ENCODE peak calls at places on chromosomes 1 and 21, in ten cellular contexts. K, P, N, W, J, Q, Y, B, A and V are unnamed samples.

GRCh38 chr1:31712041-31712440 is 8.2 kb upstream of the COL16A1 start:
- DNase-seq in K (no peak), P (peak; percentile 65), N (no peak), W (peak; percentile 32), J (no peak), Q (no peak), Y (no peak), B (no peak), A (no peak), V (no peak)

GRCh38 chr1:110040548-110040947 is 6.1 kb downstream of the STRIP1 start:
- DNase-seq in K (no peak), P (no peak), N (no peak), W (no peak), J (no peak), Q (no peak), Y (peak; percentile 97), B (no peak), A (no peak), V (no peak)

GRCh38 chr1:60504206-60504868 is 430.8 kb upstream of the C1orf87 start:
- DNase-seq in K (no peak), P (no peak), N (no peak), W (peak; percentile 56), J (no peak), Q (no peak), Y (no peak), B (no peak), A (no peak), V (no peak)

GRCh38 chr21:34889287-34889536 is 159.9 kb downstream of the RUNX1 start:
- DNase-seq in K (no peak), P (peak; percentile 79), N (no peak), W (peak; percentile 86), J (peak; percentile 47), Q (peak; percentile 39), Y (peak; percentile 81), B (no peak), A (peak; percentile 41), V (peak; percentile 51)

GRCh38 chr1:46034601-46035516 is 97.6 kb downstream of the PIK3R3 start:
- DNase-seq in K (no peak), P (no peak), N (no peak), W (no peak), J (no peak), Q (no peak), Y (no peak), B (no peak), A (no peak), V (no peak)

GRCh38 chr1:172499636-172500141 is 33.3 kb upstream of the SUCO start:
- DNase-seq in K (peak; percentile 18), P (no peak), N (peak; percentile 56), W (peak; percentile 7), J (peak; percentile 24), Q (no peak), Y (peak; percentile 91), B (peak; percentile 64), A (no peak), V (no peak)

GRCh38 chr1:114428083-114428754 is 82.8 kb downstream of the TRIM33 start:
- DNase-seq in K (peak; percentile 15), P (peak; percentile 54), N (no peak), W (peak; percentile 37), J (no peak), Q (no peak), Y (peak; percentile 15), B (no peak), A (no peak), V (no peak)

GRCh38 chr1:175254190-175254589 is 61.6 kb upstream of the KIAA0040 start:
- DNase-seq in K (no peak), P (no peak), N (no peak), W (no peak), J (no peak), Q (no peak), Y (no peak), B (no peak), A (no peak), V (no peak)

GRCh38 chr1:51750218-51750617 is 128.3 kb downstream of the NRDC start:
- DNase-seq in K (no peak), P (peak; percentile 35), N (no peak), W (peak; percentile 52), J (no peak), Q (no peak), Y (no peak), B (no peak), A (no peak), V (no peak)

GRCh38 chr1:230280054-230280795 is 145.9 kb downstream of the PGBD5 start:
- DNase-seq in K (no peak), P (no peak), N (peak; percentile 51), W (no peak), J (no peak), Q (no peak), Y (no peak), B (no peak), A (no peak), V (no peak)

GRCh38 chr21:41487082-41487481 is 20.9 kb downstream of the TMPRSS2 start:
- DNase-seq in K (no peak), P (no peak), N (no peak), W (no peak), J (no peak), Q (no peak), Y (no peak), B (no peak), A (no peak), V (no peak)

GRCh38 chr1:10667815-10668214 is 128.6 kb downstream of the CASZ1 start:
- DNase-seq in K (no peak), P (no peak), N (no peak), W (no peak), J (no peak), Q (no peak), Y (no peak), B (no peak), A (no peak), V (no peak)

GRCh38 chr1:44707959-44708831 is 22.8 kb downstream of the RNU5D-1 start:
- DNase-seq in K (peak; percentile 49), P (peak; percentile 57), N (no peak), W (peak; percentile 76), J (peak; percentile 44), Q (no peak), Y (peak; percentile 66), B (no peak), A (no peak), V (peak; percentile 35)

GRCh38 chr1:152479792-152480595 is 30.6 kb upstream of the LCE5A start:
- DNase-seq in K (peak; percentile 67), P (no peak), N (no peak), W (peak; percentile 6), J (peak; percentile 66), Q (peak; percentile 24), Y (peak; percentile 29), B (peak; percentile 29), A (no peak), V (no peak)
- TF ChIP-seq CTCF in K (peak; percentile 71), P (peak; percentile 25), N (peak; percentile 33), W (peak; percentile 37), J (peak; percentile 17), Q (no peak), Y (peak; percentile 53), B (no peak), A (peak; percentile 14), V (no peak)

GRCh38 chr1:16205333-16205671 is 7.2 kb downstream of the ARHGEF19 start:
- DNase-seq in K (no peak), P (no peak), N (no peak), W (no peak), J (no peak), Q (no peak), Y (no peak), B (peak; percentile 24), A (no peak), V (no peak)
- TF ChIP-seq CTCF in K (no peak), P (no peak), N (no peak), W (no peak), J (no peak), Q (no peak), Y (no peak), B (no peak), A (peak; percentile 4), V (no peak)

DNA sequence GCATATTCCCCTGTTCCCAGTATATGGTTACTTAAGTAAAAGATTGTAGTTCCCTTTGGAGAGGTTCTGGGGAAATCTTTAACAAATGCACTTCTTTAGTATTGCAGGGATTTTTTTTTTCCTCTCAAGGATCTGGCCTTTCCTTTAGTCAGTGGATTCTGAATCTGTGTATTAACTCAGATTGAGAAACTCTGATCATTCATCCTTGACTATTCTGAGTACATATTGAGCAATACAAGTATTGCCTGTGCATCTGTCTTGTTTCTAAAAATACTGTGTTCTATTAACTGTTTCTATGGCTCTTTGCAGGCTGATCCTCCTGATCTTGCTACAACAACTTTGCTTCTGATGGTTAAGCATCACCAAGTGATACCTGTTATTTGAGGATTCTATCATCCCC is 67.8 kb upstream of the FGGY start:
- DNase-seq in K (no peak), P (peak; percentile 87), N (no peak), W (peak; percentile 70), J (no peak), Q (no peak), Y (peak; percentile 59), B (no peak), A (no peak), V (no peak)
- TF ChIP-seq CTCF in K (no peak), P (no peak), N (no peak), W (no peak), J (no peak), Q (no peak), Y (no peak), B (no peak), A (no peak), V (no peak)

DNA sequence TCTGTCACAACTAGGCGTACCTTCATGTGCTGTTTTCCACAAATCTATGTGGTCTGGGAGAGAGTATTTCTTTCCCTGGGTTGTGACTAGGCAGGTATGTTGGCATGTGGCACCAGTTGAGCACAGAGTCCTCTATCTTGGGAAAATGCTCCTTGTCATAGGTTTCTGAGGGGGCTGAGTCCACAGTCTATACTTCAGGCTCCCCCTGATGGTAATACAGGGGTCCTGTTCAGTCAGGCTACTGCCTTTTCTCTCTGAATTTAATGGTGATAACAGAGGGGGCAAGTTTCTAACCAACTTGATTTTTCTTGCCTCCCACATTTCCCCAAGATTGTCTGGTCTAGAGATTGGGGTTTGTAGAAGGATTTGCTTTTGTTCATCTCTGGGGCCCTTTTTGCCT is 35.8 kb downstream of the VANGL1 start:
- DNase-seq in K (peak; percentile 28), P (no peak), N (no peak), W (no peak), J (no peak), Q (no peak), Y (no peak), B (no peak), A (no peak), V (no peak)
- TF ChIP-seq CTCF in K (peak; percentile 26), P (peak; percentile 9), N (no peak), W (no peak), J (no peak), Q (no peak), Y (no peak), B (no peak), A (no peak), V (no peak)

DNA sequence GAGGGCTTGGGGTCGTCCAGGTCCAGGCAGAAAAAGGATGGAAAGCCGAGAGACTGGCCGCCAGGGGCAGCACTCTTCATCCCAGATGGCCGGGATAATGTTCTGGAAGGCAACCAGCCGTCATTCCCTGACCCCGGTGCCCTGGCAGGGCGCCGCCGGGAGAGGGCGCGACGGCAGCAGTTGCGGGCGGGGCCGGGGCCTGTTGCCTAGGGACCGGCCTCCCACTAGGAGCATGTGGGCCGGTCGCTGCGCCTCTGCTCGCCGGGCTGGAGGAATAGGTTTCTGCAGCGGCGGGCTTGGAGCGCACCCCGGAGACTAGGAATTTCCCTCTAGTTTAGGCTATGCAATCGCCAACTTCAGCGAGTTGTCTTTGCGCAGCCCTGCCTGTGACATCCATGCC is 11.0 kb downstream of the DMRTB1 start:
- DNase-seq in K (no peak), P (peak; percentile 81), N (peak; percentile 71), W (peak; percentile 44), J (peak; percentile 72), Q (peak; percentile 39), Y (peak; percentile 62), B (peak; percentile 31), A (peak; percentile 97), V (peak; percentile 98)
- TF ChIP-seq CTCF in K (no peak), P (peak; percentile 70), N (peak; percentile 86), W (peak; percentile 41), J (peak; percentile 36), Q (no peak), Y (peak; percentile 39), B (peak; percentile 66), A (peak; percentile 85), V (peak; percentile 96)

GRCh38 chr1:203650012-203650836 is 23.6 kb downstream of the ATP2B4 start:
- DNase-seq in K (peak; percentile 68), P (peak; percentile 60), N (no peak), W (peak; percentile 63), J (peak; percentile 66), Q (peak; percentile 74), Y (peak; percentile 97), B (peak; percentile 86), A (peak; percentile 39), V (peak; percentile 83)
- TF ChIP-seq CTCF in K (no peak), P (no peak), N (no peak), W (no peak), J (no peak), Q (no peak), Y (no peak), B (no peak), A (no peak), V (no peak)